ENCODE peak calls at places on chromosomes 1 and 21, in seven cellular contexts. One of them, this sample, is unnamed.

GRCh38 chr1:32887623-32888022 is 1.3 kb downstream of the HPCA start:
- DNase-seq in brain microvascular endothelial cell: no peak
- DNase-seq in astrocyte of the spinal cord: no peak
- DNase-seq in mesothelial cell of epicardium: no peak
- DNase-seq in nephron progenitor cell: no peak
- DNase-seq in tibial nerve: no peak
- DNase-seq in tibial artery: no peak
- DNase-seq in this sample: no peak

GRCh38 chr21:45528981-45529784 is 13.1 kb downstream of the SLC19A1 start:
- DNase-seq in tibial nerve: no peak
- DNase-seq in nephron progenitor cell: no peak
- DNase-seq in tibial artery: no peak
- DNase-seq in astrocyte of the spinal cord: no peak
- DNase-seq in mesothelial cell of epicardium: no peak
- DNase-seq in brain microvascular endothelial cell: no peak
- DNase-seq in this sample: no peak

GRCh38 chr1:5637171-5637570 is 355.1 kb downstream of the NPHP4 start:
- DNase-seq in astrocyte of the spinal cord: no peak
- DNase-seq in tibial nerve: peak
- DNase-seq in tibial artery: no peak
- DNase-seq in brain microvascular endothelial cell: no peak
- DNase-seq in mesothelial cell of epicardium: peak
- DNase-seq in nephron progenitor cell: no peak
- DNase-seq in this sample: no peak

GRCh38 chr1:225762002-225762441 is 15.6 kb upstream of the SRP9 start:
- DNase-seq in brain microvascular endothelial cell: peak
- DNase-seq in tibial artery: no peak
- DNase-seq in mesothelial cell of epicardium: no peak
- DNase-seq in tibial nerve: no peak
- DNase-seq in astrocyte of the spinal cord: peak
- DNase-seq in nephron progenitor cell: no peak
- DNase-seq in this sample: no peak

GRCh38 chr1:165860065-165860464 is 32.7 kb downstream of the UCK2 start:
- DNase-seq in nephron progenitor cell: no peak
- DNase-seq in tibial nerve: no peak
- DNase-seq in tibial artery: no peak
- DNase-seq in mesothelial cell of epicardium: no peak
- DNase-seq in astrocyte of the spinal cord: no peak
- DNase-seq in brain microvascular endothelial cell: no peak
- DNase-seq in this sample: no peak

GRCh38 chr1:92960395-92961130 is 699 bp downstream of the DIPK1A start:
- DNase-seq in nephron progenitor cell: peak
- DNase-seq in tibial artery: peak
- DNase-seq in mesothelial cell of epicardium: peak
- DNase-seq in astrocyte of the spinal cord: peak
- DNase-seq in brain microvascular endothelial cell: peak
- DNase-seq in tibial nerve: peak
- DNase-seq in this sample: peak

GRCh38 chr21:35265170-35265877 is 216.2 kb upstream of the RUNX1 start:
- DNase-seq in nephron progenitor cell: no peak
- DNase-seq in mesothelial cell of epicardium: no peak
- DNase-seq in tibial nerve: no peak
- DNase-seq in astrocyte of the spinal cord: peak
- DNase-seq in tibial artery: no peak
- DNase-seq in brain microvascular endothelial cell: peak
- DNase-seq in this sample: no peak

GRCh38 chr1:28877132-28877781 is 37.1 kb upstream of the EPB41 start:
- DNase-seq in brain microvascular endothelial cell: peak
- DNase-seq in mesothelial cell of epicardium: peak
- DNase-seq in astrocyte of the spinal cord: peak
- DNase-seq in tibial nerve: peak
- DNase-seq in nephron progenitor cell: peak
- DNase-seq in tibial artery: peak
- DNase-seq in this sample: peak

GRCh38 chr1:38193040-38193439 is 146.4 kb upstream of the POU3F1 start:
- DNase-seq in tibial nerve: no peak
- DNase-seq in astrocyte of the spinal cord: no peak
- DNase-seq in nephron progenitor cell: no peak
- DNase-seq in mesothelial cell of epicardium: no peak
- DNase-seq in brain microvascular endothelial cell: no peak
- DNase-seq in tibial artery: no peak
- DNase-seq in this sample: no peak

GRCh38 chr1:37037675-37038074 is 3.4 kb upstream of the GRIK3 start:
- DNase-seq in nephron progenitor cell: no peak
- DNase-seq in astrocyte of the spinal cord: no peak
- DNase-seq in mesothelial cell of epicardium: no peak
- DNase-seq in brain microvascular endothelial cell: no peak
- DNase-seq in tibial nerve: no peak
- DNase-seq in tibial artery: no peak
- DNase-seq in this sample: no peak

GRCh38 chr1:56216173-56216572 is 363.2 kb downstream of the PLPP3 start:
- DNase-seq in tibial nerve: no peak
- DNase-seq in brain microvascular endothelial cell: no peak
- DNase-seq in astrocyte of the spinal cord: no peak
- DNase-seq in nephron progenitor cell: no peak
- DNase-seq in mesothelial cell of epicardium: no peak
- DNase-seq in tibial artery: peak
- DNase-seq in this sample: no peak

GRCh38 chr1:10898921-10899320 is 102.5 kb upstream of the CASZ1 start:
- DNase-seq in tibial nerve: no peak
- DNase-seq in mesothelial cell of epicardium: no peak
- DNase-seq in nephron progenitor cell: no peak
- DNase-seq in astrocyte of the spinal cord: no peak
- DNase-seq in brain microvascular endothelial cell: no peak
- DNase-seq in tibial artery: no peak
- DNase-seq in this sample: no peak

GRCh38 chr1:222845763-222846162 is 30.9 kb downstream of the DISP1 start:
- DNase-seq in nephron progenitor cell: no peak
- DNase-seq in mesothelial cell of epicardium: no peak
- DNase-seq in astrocyte of the spinal cord: no peak
- DNase-seq in tibial nerve: no peak
- DNase-seq in tibial artery: no peak
- DNase-seq in brain microvascular endothelial cell: no peak
- DNase-seq in this sample: no peak

GRCh38 chr1:202145325-202146140 is 996 bp upstream of the ARL8A start:
- DNase-seq in tibial nerve: no peak
- DNase-seq in astrocyte of the spinal cord: no peak
- DNase-seq in brain microvascular endothelial cell: no peak
- DNase-seq in mesothelial cell of epicardium: no peak
- DNase-seq in nephron progenitor cell: no peak
- DNase-seq in tibial artery: no peak
- DNase-seq in this sample: no peak

GRCh38 chr1:173149887-173150286 is 57.2 kb downstream of the TNFSF4 start:
- DNase-seq in tibial artery: peak
- DNase-seq in astrocyte of the spinal cord: peak
- DNase-seq in mesothelial cell of epicardium: no peak
- DNase-seq in brain microvascular endothelial cell: peak
- DNase-seq in nephron progenitor cell: no peak
- DNase-seq in tibial nerve: peak
- DNase-seq in this sample: peak

GRCh38 chr1:68959631-68960030 is 462.7 kb upstream of the DEPDC1 start:
- DNase-seq in astrocyte of the spinal cord: peak
- DNase-seq in nephron progenitor cell: no peak
- DNase-seq in brain microvascular endothelial cell: no peak
- DNase-seq in mesothelial cell of epicardium: no peak
- DNase-seq in tibial artery: no peak
- DNase-seq in tibial nerve: no peak
- DNase-seq in this sample: no peak

DNA sequence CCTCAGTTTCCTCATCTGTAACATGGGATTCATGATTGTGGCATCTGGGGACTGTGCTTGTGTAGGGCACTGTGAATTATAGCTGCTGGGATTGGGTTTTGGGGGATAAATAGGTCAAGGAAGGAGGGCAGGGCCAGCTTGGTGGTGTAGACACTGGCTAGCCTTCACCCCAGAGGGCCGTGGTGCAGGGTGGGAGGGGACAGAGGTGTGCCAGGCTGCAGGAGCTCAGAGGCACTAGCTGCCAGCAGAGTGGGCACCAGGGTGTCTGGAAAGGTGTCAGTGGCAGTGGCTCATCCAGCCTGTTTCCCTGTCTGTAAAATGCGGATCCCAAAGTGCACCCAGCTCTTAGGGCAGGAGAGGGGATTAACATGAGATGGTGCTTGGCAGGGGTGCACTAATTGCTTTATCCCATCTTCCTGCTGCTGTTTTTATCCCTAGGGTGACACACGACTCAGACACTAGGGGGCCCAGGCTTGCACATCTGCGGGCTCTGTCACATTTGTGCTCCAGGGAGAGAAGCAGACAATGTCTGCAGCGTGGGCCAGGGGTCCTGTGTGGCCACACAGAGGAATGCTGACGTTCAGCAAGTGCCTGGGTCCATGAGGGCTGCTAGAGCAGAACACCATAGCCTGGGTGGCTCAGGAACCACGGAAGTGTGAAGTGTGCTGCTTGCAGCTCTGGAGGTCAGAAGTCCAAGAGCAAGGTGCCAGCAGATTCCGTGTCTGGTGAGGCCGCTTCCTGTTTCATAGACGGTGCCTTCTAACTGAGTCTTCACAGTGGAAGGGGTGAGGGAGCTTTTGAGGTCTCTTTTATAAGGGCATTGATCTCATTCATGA is 19.3 kb downstream of the OBSCN start:
- DNase-seq in tibial artery: no peak
- DNase-seq in brain microvascular endothelial cell: peak
- DNase-seq in astrocyte of the spinal cord: no peak
- DNase-seq in mesothelial cell of epicardium: peak
- DNase-seq in tibial nerve: no peak
- DNase-seq in nephron progenitor cell: no peak
- DNase-seq in this sample: no peak
- TF ChIP-seq CTCF in tibial artery: no peak
- TF ChIP-seq CTCF in brain microvascular endothelial cell: peak
- TF ChIP-seq CTCF in astrocyte of the spinal cord: peak
- TF ChIP-seq CTCF in mesothelial cell of epicardium: no peak
- TF ChIP-seq CTCF in tibial nerve: no peak
- TF ChIP-seq CTCF in nephron progenitor cell: no peak
- TF ChIP-seq CTCF in this sample: peak

DNA sequence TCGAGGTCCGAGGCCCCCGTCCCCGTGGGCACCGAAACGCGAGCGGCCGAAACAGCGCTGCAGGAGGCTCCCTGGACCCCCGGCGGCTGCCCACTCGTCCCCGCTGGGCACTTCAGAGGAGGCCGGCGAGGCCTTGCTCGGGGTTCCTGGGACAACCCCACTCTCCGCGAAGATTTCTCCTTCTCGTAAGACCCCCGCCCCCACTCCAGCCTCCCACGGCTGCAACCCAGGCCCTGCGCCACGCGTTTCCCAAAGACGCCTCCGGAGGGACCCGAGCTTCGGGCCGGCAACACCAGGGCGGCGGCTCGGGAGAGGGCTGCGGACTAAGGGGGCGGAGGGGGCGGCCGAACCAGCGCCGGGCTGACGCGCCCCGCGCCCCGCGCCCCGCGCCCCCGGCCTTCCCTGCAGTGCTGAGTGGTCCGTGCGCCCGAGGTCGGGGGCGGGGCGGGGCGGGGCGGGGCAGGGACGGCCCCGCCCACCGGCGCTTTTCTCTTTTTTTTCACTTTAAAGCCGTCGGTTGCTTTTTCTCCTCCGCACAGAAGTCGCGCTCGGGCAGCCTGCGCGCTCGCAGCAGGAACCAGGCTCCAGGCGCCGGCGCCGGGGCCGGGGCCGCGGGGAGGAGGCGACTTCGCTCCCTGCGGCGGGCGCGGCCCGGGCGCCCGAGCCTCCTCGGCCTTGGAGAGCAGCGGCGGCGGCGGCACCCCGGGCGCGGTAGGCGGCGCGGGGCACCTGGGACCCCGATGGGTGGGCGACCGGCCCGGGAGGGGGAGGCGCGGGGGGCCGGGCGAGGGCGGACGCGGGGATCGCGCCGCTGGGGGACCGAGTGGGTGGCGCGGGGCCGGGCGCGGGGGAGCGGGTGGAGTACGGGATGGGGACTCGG is at the start of gene SPSB1:
- DNase-seq in nephron progenitor cell: peak
- DNase-seq in mesothelial cell of epicardium: peak
- DNase-seq in astrocyte of the spinal cord: peak
- DNase-seq in tibial artery: peak
- DNase-seq in tibial nerve: peak
- DNase-seq in brain microvascular endothelial cell: peak
- DNase-seq in this sample: peak
- TF ChIP-seq CTCF in nephron progenitor cell: no peak
- TF ChIP-seq CTCF in mesothelial cell of epicardium: no peak
- TF ChIP-seq CTCF in astrocyte of the spinal cord: peak
- TF ChIP-seq CTCF in tibial artery: no peak
- TF ChIP-seq CTCF in tibial nerve: no peak
- TF ChIP-seq CTCF in brain microvascular endothelial cell: no peak
- TF ChIP-seq CTCF in this sample: no peak

DNA sequence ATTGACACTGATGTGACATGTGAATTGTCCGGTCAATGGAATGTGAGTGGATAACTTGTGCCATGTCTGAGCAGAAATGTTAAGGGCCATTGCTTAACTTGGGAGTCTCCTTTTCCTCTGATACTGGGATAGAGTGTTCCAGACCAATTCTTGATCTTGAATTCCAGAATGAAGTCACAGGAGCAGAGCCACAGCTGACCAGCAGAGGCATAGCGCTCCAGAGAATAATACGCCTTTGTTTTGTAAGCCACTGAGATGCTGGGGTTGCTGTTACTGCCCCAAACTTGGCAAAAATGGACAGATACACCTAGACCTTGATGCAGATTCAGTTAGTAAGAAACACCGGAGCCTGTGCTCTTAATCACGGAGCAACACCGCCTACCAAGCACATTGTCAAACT is 6.3 kb downstream of the KCNJ6 start:
- DNase-seq in nephron progenitor cell: no peak
- DNase-seq in tibial nerve: no peak
- DNase-seq in tibial artery: no peak
- DNase-seq in mesothelial cell of epicardium: no peak
- DNase-seq in astrocyte of the spinal cord: no peak
- DNase-seq in brain microvascular endothelial cell: no peak
- DNase-seq in this sample: no peak
- TF ChIP-seq CTCF in nephron progenitor cell: no peak
- TF ChIP-seq CTCF in tibial nerve: no peak
- TF ChIP-seq CTCF in tibial artery: no peak
- TF ChIP-seq CTCF in mesothelial cell of epicardium: no peak
- TF ChIP-seq CTCF in astrocyte of the spinal cord: no peak
- TF ChIP-seq CTCF in brain microvascular endothelial cell: peak
- TF ChIP-seq CTCF in this sample: no peak

GRCh38 chr1:66251521-66251920 is 282.4 kb upstream of the SGIP1 start:
- DNase-seq in tibial artery: no peak
- DNase-seq in nephron progenitor cell: no peak
- DNase-seq in astrocyte of the spinal cord: no peak
- DNase-seq in brain microvascular endothelial cell: no peak
- DNase-seq in tibial nerve: no peak
- DNase-seq in mesothelial cell of epicardium: no peak
- DNase-seq in this sample: no peak
- TF ChIP-seq CTCF in tibial artery: no peak
- TF ChIP-seq CTCF in nephron progenitor cell: no peak
- TF ChIP-seq CTCF in astrocyte of the spinal cord: no peak
- TF ChIP-seq CTCF in brain microvascular endothelial cell: no peak
- TF ChIP-seq CTCF in tibial nerve: no peak
- TF ChIP-seq CTCF in mesothelial cell of epicardium: no peak
- TF ChIP-seq CTCF in this sample: no peak

GRCh38 chr1:237851209-237851845 is 39.4 kb downstream of the ZP4 start:
- DNase-seq in astrocyte of the spinal cord: peak
- DNase-seq in brain microvascular endothelial cell: peak
- DNase-seq in nephron progenitor cell: peak
- DNase-seq in tibial artery: no peak
- DNase-seq in mesothelial cell of epicardium: peak
- DNase-seq in tibial nerve: no peak
- DNase-seq in this sample: no peak
- TF ChIP-seq CTCF in astrocyte of the spinal cord: peak
- TF ChIP-seq CTCF in brain microvascular endothelial cell: peak
- TF ChIP-seq CTCF in nephron progenitor cell: peak
- TF ChIP-seq CTCF in tibial artery: peak
- TF ChIP-seq CTCF in mesothelial cell of epicardium: peak
- TF ChIP-seq CTCF in tibial nerve: no peak
- TF ChIP-seq CTCF in this sample: peak

This sample was measured in AG09319.